ENCODE peak calls at places on chromosomes 13 and 19, in ten cellular contexts. Y is germinal center; D is PC-3; I is nephron progenitor cell; Q is stimulated activated CD4-positive, alpha-beta T cell treated with anti-CD3 and anti-CD28 coated beads, Interleukin-2, amount 100 ng/mL, for 24 hours; V is AG04450; J is EH; S is activated CD4-positive, alpha-beta memory T cell treated with anti-CD3 and anti-CD28 coated beads, Interleukin-2, amount 10 ng/mL, durations not matched to agents 7 days and 5 days; W is activated CD4-positive, alpha-beta T cell treated with anti-CD3 and anti-CD28 coated beads for 48 hours; A is H1. Z is an unnamed sample.

GRCh38 chr19:7987084-7987768 is 18.2 kb downstream of the ELAVL1 start:
- DNase-seq in Y (no peak), D (peak; percentile 96), I (no peak), Q (no peak), V (no peak), J (peak; percentile 36), S (no peak), W (no peak), A (no peak), Z (no peak)

GRCh38 chr13:77698211-77699058 is 948 bp downstream of the SLAIN1 start:
- DNase-seq in Y (peak; percentile 60), D (peak; percentile 24), I (peak; percentile 70), Q (peak; percentile 48), V (no peak), J (peak; percentile 21), S (peak; percentile 56), W (peak; percentile 52), A (no peak), Z (peak; percentile 34)

GRCh38 chr19:49114630-49115363 is 627 bp downstream of the LIN7B start:
- DNase-seq in Y (peak; percentile 34), D (no peak), I (peak; percentile 77), Q (peak; percentile 68), V (no peak), J (peak; percentile 68), S (peak; percentile 57), W (peak; percentile 75), A (no peak), Z (peak; percentile 81)

GRCh38 chr19:46225558-46226004 is 4.0 kb upstream of the IGFL1 start:
- DNase-seq in Y (no peak), D (peak; percentile 19), I (peak; percentile 18), Q (no peak), V (no peak), J (peak; percentile 27), S (peak; percentile 19), W (no peak), A (no peak), Z (no peak)

GRCh38 chr19:33424181-33424580 is 50.7 kb downstream of the CEBPG start:
- DNase-seq in Y (no peak), D (no peak), I (no peak), Q (no peak), V (no peak), J (no peak), S (no peak), W (no peak), A (no peak), Z (no peak)

GRCh38 chr13:34733720-34734119 is 208.3 kb upstream of the NBEA start:
- DNase-seq in Y (no peak), D (no peak), I (no peak), Q (no peak), V (no peak), J (peak; percentile 12), S (no peak), W (no peak), A (no peak), Z (no peak)

GRCh38 chr13:100836696-100837095 is 162.1 kb upstream of the TMTC4 start:
- DNase-seq in Y (no peak), D (peak; percentile 84), I (no peak), Q (no peak), V (no peak), J (peak; percentile 16), S (no peak), W (no peak), A (no peak), Z (no peak)

GRCh38 chr13:42373048-42373812 is 101.3 kb downstream of the AKAP11 start:
- DNase-seq in Y (no peak), D (no peak), I (no peak), Q (no peak), V (no peak), J (no peak), S (no peak), W (peak; percentile 51), A (no peak), Z (no peak)

GRCh38 chr13:79287994-79288795 is 117.9 kb downstream of the RBM26 start:
- DNase-seq in Y (no peak), D (no peak), I (no peak), Q (no peak), V (no peak), J (no peak), S (no peak), W (no peak), A (no peak), Z (no peak)

GRCh38 chr19:35717665-35718344 is at the start of gene KMT2B:
- DNase-seq in Y (no peak), D (peak; percentile 89), I (peak; percentile 95), Q (no peak), V (no peak), J (no peak), S (no peak), W (no peak), A (no peak), Z (peak; percentile 100)

GRCh38 chr19:15091918-15092753 is 10.1 kb downstream of the OR1I1 start:
- DNase-seq in Y (no peak), D (peak; percentile 89), I (peak; percentile 41), Q (no peak), V (peak; percentile 39), J (peak; percentile 74), S (peak; percentile 37), W (peak; percentile 54), A (no peak), Z (peak; percentile 47)